ENCODE peak calls at places on chromosomes 16 and 17, in four cellular contexts. One of them, this sample, is unnamed.

GRCh38 chr17:75130059-75130631 is 1.4 kb downstream of the NT5C start:
- DNase-seq in iPS-NIHi11: no peak
- DNase-seq in EL: no peak
- DNase-seq in ascending aorta: no peak
- DNase-seq in this sample: no peak

GRCh38 chr16:4323845-4324478 is 8.1 kb downstream of the GLIS2 start:
- DNase-seq in iPS-NIHi11: peak
- DNase-seq in EL: peak
- DNase-seq in ascending aorta: peak
- DNase-seq in this sample: peak

GRCh38 chr17:41308918-41309359 is at the start of gene KRTAP16-1:
- DNase-seq in iPS-NIHi11: no peak
- DNase-seq in EL: no peak
- DNase-seq in ascending aorta: no peak
- DNase-seq in this sample: no peak

GRCh38 chr17:63974594-63975192 is 2.0 kb upstream of the SCN4A start:
- DNase-seq in iPS-NIHi11: no peak
- DNase-seq in EL: peak
- DNase-seq in ascending aorta: no peak
- DNase-seq in this sample: peak

GRCh38 chr17:49519781-49520180 is 24.7 kb downstream of the NGFR start:
- DNase-seq in iPS-NIHi11: no peak
- DNase-seq in EL: no peak
- DNase-seq in ascending aorta: peak
- DNase-seq in this sample: no peak

GRCh38 chr17:39738568-39738901 is 797 bp downstream of the GRB7 start:
- DNase-seq in iPS-NIHi11: peak
- DNase-seq in EL: peak
- DNase-seq in ascending aorta: no peak
- DNase-seq in this sample: no peak

GRCh38 chr17:21368545-21369246 is 7.5 kb upstream of the KCNJ12 start:
- DNase-seq in iPS-NIHi11: no peak
- DNase-seq in EL: peak
- DNase-seq in ascending aorta: no peak
- DNase-seq in this sample: no peak

GRCh38 chr16:84827131-84827574 is 7.4 kb downstream of the CRISPLD2 start:
- DNase-seq in iPS-NIHi11: no peak
- DNase-seq in EL: peak
- DNase-seq in ascending aorta: no peak
- DNase-seq in this sample: peak

GRCh38 chr17:64706224-64707076 is 44.3 kb upstream of the SMURF2 start:
- DNase-seq in iPS-NIHi11: no peak
- DNase-seq in EL: peak
- DNase-seq in ascending aorta: no peak
- DNase-seq in this sample: no peak

GRCh38 chr16:86387461-86388440 is 122.6 kb upstream of the FOXF1 start:
- DNase-seq in iPS-NIHi11: no peak
- DNase-seq in EL: peak
- DNase-seq in ascending aorta: no peak
- DNase-seq in this sample: peak

GRCh38 chr16:17266606-17267313 is 204.0 kb downstream of the XYLT1 start:
- DNase-seq in iPS-NIHi11: no peak
- DNase-seq in EL: no peak
- DNase-seq in ascending aorta: no peak
- DNase-seq in this sample: no peak

GRCh38 chr16:54417384-54417783 is 130.8 kb upstream of the IRX3 start:
- DNase-seq in iPS-NIHi11: no peak
- DNase-seq in EL: no peak
- DNase-seq in ascending aorta: no peak
- DNase-seq in this sample: no peak

GRCh38 chr17:31558748-31559646 is 167.5 kb downstream of the RAB11FIP4 start:
- DNase-seq in iPS-NIHi11: peak
- DNase-seq in EL: peak
- DNase-seq in ascending aorta: peak
- DNase-seq in this sample: peak

This sample was measured in iris pigment epithelial cell.